ENCODE peak calls at places on chromosomes 16 and 17, in four cellular contexts. E is cardiac muscle cell, C is fibroblast of mammary gland, L is brain microvascular endothelial cell. N is an unnamed sample.

GRCh38 chr16:55494994-55495421 is 13.9 kb upstream of the LPCAT2 start:
- DNase-seq in C (peak), L (peak), E (peak), N (peak)

GRCh38 chr16:88651276-88651988 is 579 bp upstream of the CYBA start:
- DNase-seq in L (peak), C (no peak), E (no peak), N (no peak)

GRCh38 chr17:1220346-1220745 is 40.6 kb upstream of the ABR start:
- DNase-seq in C (no peak), L (no peak), E (no peak), N (no peak)

GRCh38 chr17:78401891-78402290 is 23.4 kb downstream of the PGS1 start:
- DNase-seq in L (no peak), C (no peak), E (no peak), N (no peak)

GRCh38 chr17:58317421-58318064 is 11.1 kb downstream of the TSPOAP1 start:
- DNase-seq in L (peak), C (peak), E (peak), N (peak)

GRCh38 chr17:19753049-19753444 is 4.9 kb upstream of the ALDH3A1 start:
- DNase-seq in L (peak), E (peak), C (peak), N (peak)

GRCh38 chr17:4074831-4075495 is 67.9 kb downstream of the ZZEF1 start:
- DNase-seq in E (peak), L (no peak), C (peak), N (peak)

GRCh38 chr16:86527366-86527765 is 17.0 kb downstream of the FOXF1 start:
- DNase-seq in L (no peak), E (no peak), C (no peak), N (no peak)

GRCh38 chr17:20993863-20994778 is 48.7 kb downstream of the USP22 start:
- DNase-seq in C (no peak), E (no peak), L (no peak), N (no peak)

GRCh38 chr16:67526149-67526732 is 2.4 kb upstream of the RIPOR1 start:
- DNase-seq in C (no peak), E (peak), L (no peak), N (no peak)

GRCh38 chr17:44102845-44103622 is 20.4 kb downstream of the HDAC5 start:
- DNase-seq in L (no peak), C (no peak), E (no peak), N (no peak)

GRCh38 chr17:48818361-48818841 is 1.4 kb upstream of the TTLL6 start:
- DNase-seq in C (no peak), L (no peak), E (no peak), N (no peak)

GRCh38 chr16:88453621-88454314 is 688 bp downstream of the ZFPM1 start:
- DNase-seq in L (no peak), E (no peak), C (no peak), N (no peak)

GRCh38 chr17:58531661-58532554 is 17.5 kb upstream of the MTMR4 start:
- DNase-seq in L (no peak), C (peak), E (peak), N (no peak)

GRCh38 chr17:40582328-40582901 is 17.1 kb upstream of the CCR7 start:
- DNase-seq in E (no peak), L (no peak), C (no peak), N (no peak)

GRCh38 chr16:83762141-83763024 is 45.4 kb upstream of the HSBP1 start:
- DNase-seq in C (no peak), L (no peak), E (no peak), N (no peak)

GRCh38 chr17:75476274-75476673 is 19.8 kb downstream of the TMEM94 start:
- DNase-seq in C (peak), L (peak), E (peak), N (no peak)

DNA sequence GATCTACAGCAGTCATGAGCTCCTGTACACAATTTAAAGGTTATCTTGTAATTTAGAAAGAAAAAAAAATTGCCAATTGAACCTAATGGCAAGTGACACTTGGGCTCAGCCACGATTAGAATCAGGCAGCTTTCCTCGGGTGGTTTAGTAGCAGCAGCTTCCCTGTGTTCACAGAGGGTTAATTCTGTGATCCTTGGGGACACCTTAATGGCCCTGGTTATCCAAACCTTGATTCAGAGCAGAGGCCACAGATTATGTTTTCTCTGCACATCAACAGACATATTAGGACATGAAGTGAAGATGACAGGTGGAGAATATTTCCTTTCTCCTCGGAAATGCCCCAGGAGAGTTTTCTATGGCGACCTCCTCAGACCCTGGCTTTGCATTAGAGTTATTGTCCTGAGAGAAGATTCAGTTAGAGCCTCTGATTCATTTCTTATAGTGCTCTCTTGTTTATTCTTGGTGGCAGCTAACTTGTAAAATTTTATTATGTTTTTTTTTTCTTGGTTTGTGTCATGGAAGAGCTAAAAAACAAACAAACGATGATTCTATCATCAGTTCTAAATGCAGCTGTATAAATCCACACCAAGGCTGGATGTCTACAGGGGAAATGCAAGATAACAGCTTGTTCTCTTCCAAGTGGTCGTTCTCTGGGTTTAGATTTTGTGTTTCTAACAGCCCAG is 351.2 kb upstream of the DYNLRB2 start:
- DNase-seq in L (no peak), E (no peak), C (no peak), N (no peak)
- TF ChIP-seq CTCF in L (no peak), E (no peak), C (no peak), N (no peak)

GRCh38 chr17:47727704-47728036 is 5.4 kb upstream of the TBX21 start:
- DNase-seq in C (no peak), L (no peak), E (no peak), N (no peak)

GRCh38 chr17:47726796-47727703 is 6.0 kb upstream of the TBX21 start:
- DNase-seq in E (no peak), L (no peak), C (no peak), N (no peak)

GRCh38 chr17:47728214-47728877 is 4.7 kb upstream of the TBX21 start:
- DNase-seq in L (no peak), C (no peak), E (no peak), N (no peak)

GRCh38 chr17:47724705-47725104 is 8.3 kb upstream of the TBX21 start:
- DNase-seq in E (no peak), C (no peak), L (no peak), N (no peak)

DNA sequence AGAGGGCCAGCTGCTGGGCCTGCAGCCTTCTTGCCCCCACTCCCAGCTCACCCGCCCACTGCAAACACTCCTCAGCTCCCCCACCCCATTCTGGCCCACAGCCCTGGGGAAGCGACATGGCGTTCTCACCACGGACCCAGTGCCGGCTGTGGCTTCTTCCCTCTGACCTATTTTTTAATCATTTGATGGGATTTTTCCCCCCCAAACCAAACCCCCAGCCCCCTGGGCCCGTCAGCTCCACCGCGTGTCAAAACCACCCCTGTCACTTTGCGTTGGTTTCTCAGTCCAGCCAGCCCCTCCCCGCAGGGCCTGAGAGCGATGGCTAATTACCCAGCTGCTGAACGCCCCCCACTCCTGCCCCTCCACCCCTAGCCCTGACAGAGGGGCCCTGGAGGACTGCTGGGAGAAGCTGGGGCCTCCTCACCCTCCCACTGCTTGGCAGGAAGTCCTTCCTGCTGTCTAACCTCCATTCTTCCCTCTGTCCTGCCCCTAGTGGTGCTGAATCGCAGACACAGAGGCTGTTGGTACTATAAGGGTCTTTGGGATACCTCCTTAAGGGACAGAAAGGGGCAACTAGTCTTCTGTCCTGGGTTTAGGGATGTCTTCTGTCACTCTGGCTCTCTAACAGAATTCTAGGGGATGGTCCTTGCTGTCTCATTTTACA is 7.5 kb upstream of the TBX21 start:
- DNase-seq in E (no peak), L (no peak), C (no peak), N (no peak)
- TF ChIP-seq CTCF in E (no peak), L (peak), C (peak), N (peak)

GRCh38 chr16:1950047-1950446 is 4.4 kb downstream of the RPL3L start:
- DNase-seq in L (no peak), C (no peak), E (no peak), N (no peak)
- TF ChIP-seq CTCF in L (no peak), C (no peak), E (no peak), N (no peak)

DNA sequence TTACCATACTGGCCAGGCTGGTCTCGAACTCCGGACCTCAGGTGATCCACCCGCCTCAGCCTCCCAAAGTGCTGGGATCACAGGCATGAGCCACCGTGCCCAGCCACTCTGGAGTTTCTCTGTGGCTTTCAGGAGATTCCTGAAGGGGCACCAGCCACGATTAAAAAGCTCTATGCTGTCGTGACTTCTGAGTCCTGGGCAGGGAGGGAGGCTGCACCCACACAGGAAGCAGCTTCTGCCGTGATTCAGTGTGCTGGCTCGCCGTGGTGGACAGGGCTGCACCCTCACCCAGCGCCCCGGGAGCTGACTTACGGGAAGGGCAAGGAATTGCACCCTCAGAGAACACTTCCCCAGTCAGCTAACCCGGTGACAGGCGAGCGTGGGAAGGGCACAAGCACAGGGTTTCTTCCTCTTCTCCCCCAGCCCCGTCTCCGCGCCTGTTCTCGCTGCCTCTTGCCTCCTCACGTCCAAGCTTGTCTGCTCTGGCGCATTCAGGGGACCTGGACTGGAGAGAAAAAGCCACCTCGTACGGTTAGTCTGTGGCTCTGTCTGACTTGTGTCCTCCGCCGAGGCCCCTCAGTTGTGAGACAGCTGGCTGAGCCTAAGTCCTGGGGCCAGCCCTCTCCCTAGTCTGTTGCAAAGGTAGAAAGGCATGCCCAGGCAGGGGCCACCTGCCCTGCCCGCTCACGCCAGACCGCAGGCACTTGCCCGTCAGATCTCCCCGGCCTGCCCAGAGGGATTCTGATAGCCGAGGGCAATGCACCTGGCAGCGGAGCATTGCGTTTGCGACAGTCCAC is 145.0 kb downstream of the SEC14L1 start:
- DNase-seq in L (peak), C (peak), E (peak), N (peak)
- TF ChIP-seq CTCF in L (peak), C (no peak), E (no peak), N (no peak)

DNA sequence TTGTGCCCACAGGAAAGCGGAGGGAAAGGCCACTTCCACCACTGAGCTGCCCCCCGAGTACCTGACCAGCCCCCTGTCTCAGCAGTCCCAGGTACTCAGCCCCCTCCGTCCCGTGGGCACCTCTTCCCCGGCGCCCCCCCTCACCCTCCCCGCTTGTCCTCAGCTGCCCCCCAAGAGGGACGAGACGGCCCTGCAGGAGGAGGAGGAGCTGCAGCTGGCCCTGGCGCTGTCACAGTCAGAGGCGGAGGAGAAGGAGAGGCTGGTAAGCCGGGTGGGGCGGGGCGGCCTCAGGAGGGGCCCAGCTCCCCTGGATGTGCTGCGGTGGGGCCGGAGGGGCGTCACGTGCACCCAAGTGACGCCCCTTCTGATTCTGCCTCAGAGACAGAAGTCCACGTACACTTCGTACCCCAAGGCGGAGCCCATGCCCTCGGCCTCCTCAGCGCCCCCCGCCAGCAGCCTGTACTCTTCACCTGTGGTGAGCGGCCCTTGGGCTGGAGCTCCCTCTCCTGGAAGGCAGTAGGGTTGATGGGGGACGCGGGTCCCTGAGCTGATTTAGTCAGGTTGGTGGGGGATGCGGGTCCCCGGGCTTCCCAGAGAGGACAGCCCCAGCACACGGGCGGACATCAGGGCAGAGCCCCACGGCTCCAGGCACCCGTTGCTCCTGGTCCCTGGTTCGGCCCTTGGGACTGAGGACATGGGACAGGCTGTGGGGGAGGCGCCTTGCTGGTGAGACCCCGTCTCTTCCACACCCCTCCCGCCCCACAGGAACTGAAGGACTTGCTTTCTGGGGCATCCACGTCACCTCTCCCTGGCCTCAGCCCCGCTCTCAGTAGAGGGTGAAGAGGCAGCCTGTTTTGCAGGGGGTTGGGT is 9.4 kb upstream of the MRPL12 start:
- DNase-seq in C (no peak), L (no peak), E (no peak), N (no peak)
- TF ChIP-seq CTCF in C (no peak), L (peak), E (no peak), N (peak)

GRCh38 chr17:38864636-38865398 is 5.0 kb upstream of the LASP1 start:
- DNase-seq in L (peak), C (peak), E (peak), N (no peak)
- TF ChIP-seq CTCF in L (peak), C (peak), E (peak), N (peak)